ENCODE peak calls at places on chromosomes 6 and 20, in nine cellular contexts. S is AG09319; I is putamen; O is Right ventricle myocardium inferior; J is NCI-H1417; G is mesendoderm; C is stimulated activated CD8-positive, alpha-beta memory T cell treated with anti-CD3 and anti-CD28 coated beads, Interleukin-15, amount 100 ng/mL, for 4 hours; U is fibroblast of mammary gland; M is kidney epithelial cell. E is an unnamed sample.

GRCh38 chr6:89768324-89768723 is 51.3 kb downstream of the MDN1 start:
- DNase-seq in S (no peak), G (no peak), J (no peak), C (no peak), O (no peak), M (no peak), I (no peak), U (no peak), E (no peak)

GRCh38 chr20:58713801-58714339 is 21.3 kb downstream of the NPEPL1 start:
- DNase-seq in J (no peak), S (no peak), I (no peak), U (no peak), G (no peak), O (peak), C (no peak), M (no peak), E (peak)

GRCh38 chr20:45833030-45833882 is at the start of gene SNX21:
- DNase-seq in G (peak), J (peak), U (peak), S (peak), C (no peak), O (peak), I (peak), M (peak), E (peak)

GRCh38 chr6:150207931-150208570 is 65.2 kb downstream of the PPP1R14C start:
- DNase-seq in J (no peak), G (no peak), S (no peak), O (no peak), C (no peak), M (no peak), U (peak), I (no peak), E (no peak)

GRCh38 chr6:135411339-135411738 is 86.2 kb downstream of the AHI1 start:
- DNase-seq in J (no peak), C (no peak), U (peak), G (no peak), M (no peak), S (no peak), I (no peak), O (no peak), E (no peak)

GRCh38 chr20:25750765-25751696 is 54.4 kb upstream of the ZNF337 start:
- DNase-seq in J (no peak), O (no peak), I (peak), U (peak), C (peak), S (peak), M (no peak), G (peak), E (peak)

GRCh38 chr20:57289401-57290177 is 23.1 kb upstream of the BMP7 start:
- DNase-seq in I (peak), C (no peak), O (no peak), J (no peak), U (no peak), S (no peak), M (no peak), G (no peak), E (peak)

GRCh38 chr6:158852312-158853071 is 33.3 kb upstream of the EZR start:
- DNase-seq in M (no peak), U (no peak), O (no peak), S (no peak), G (no peak), C (no peak), I (no peak), J (no peak), E (no peak)

GRCh38 chr6:159451051-159451450 is 242.0 kb downstream of the SOD2 start:
- DNase-seq in J (no peak), S (no peak), G (no peak), C (no peak), I (no peak), U (peak), O (no peak), M (no peak), E (no peak)

GRCh38 chr6:146154197-146154596 is 125.3 kb downstream of the GRM1 start:
- DNase-seq in C (no peak), J (peak), G (no peak), I (no peak), S (no peak), M (peak), O (no peak), U (no peak), E (no peak)

GRCh38 chr6:63882208-63882607 is 246.6 kb downstream of the PHF3 start:
- DNase-seq in M (no peak), J (no peak), O (no peak), I (no peak), C (no peak), S (no peak), G (peak), U (no peak), E (no peak)

GRCh38 chr6:39811835-39812345 is 19.7 kb downstream of the DAAM2 start:
- DNase-seq in I (no peak), O (no peak), M (no peak), U (no peak), S (no peak), C (no peak), G (no peak), J (no peak), E (no peak)

GRCh38 chr20:16781496-16781895 is 33.3 kb downstream of the OTOR start:
- DNase-seq in G (no peak), O (no peak), S (no peak), J (no peak), C (no peak), I (no peak), U (no peak), M (no peak), E (no peak)

GRCh38 chr6:139500977-139501376 is 126.5 kb upstream of the CITED2 start:
- DNase-seq in S (no peak), J (no peak), I (no peak), G (no peak), U (peak), O (no peak), C (no peak), M (no peak), E (no peak)

GRCh38 chr20:23141450-23142161 is 55.5 kb upstream of the CD93 start:
- DNase-seq in J (peak), S (no peak), G (no peak), U (peak), I (no peak), C (no peak), M (no peak), O (no peak), E (no peak)

GRCh38 chr20:61438285-61438684 is 186.2 kb downstream of the CDH4 start:
- DNase-seq in S (no peak), I (no peak), U (no peak), M (no peak), C (no peak), O (no peak), G (no peak), J (no peak), E (no peak)

GRCh38 chr6:39366875-39367618 is 44.5 kb upstream of the KCNK16 start:
- DNase-seq in O (no peak), J (peak), S (no peak), I (peak), G (peak), U (no peak), M (no peak), C (no peak), E (peak)

E was measured in dorsolateral prefrontal cortex.